ENCODE peak calls at places on chromosomes 1 and 21, in five cellular contexts. S is A549, R is heart left ventricle, H is GM12878, T is IMR-90. G is an unnamed sample.
A peak's percentile ranks its signal among the peaks of the same experiment; 100 is the strongest.

GRCh38 chr1:243266231-243266630 is 10.4 kb downstream of the SDCCAG8 start:
- ATAC-seq in S (no peak), R (no peak), H (no peak), T (no peak), G (no peak)

GRCh38 chr1:110098222-110099026 is 13.8 kb upstream of the UBL4B start:
- ATAC-seq in S (peak; percentile 35), R (no peak), H (no peak), T (no peak), G (no peak)

GRCh38 chr1:223479261-223479660 is 86.0 kb downstream of the CCDC185 start:
- ATAC-seq in S (peak; percentile 45), R (no peak), H (peak; percentile 18), T (no peak), G (no peak)

GRCh38 chr1:173276922-173277800 is 70.0 kb upstream of the TNFSF4 start:
- ATAC-seq in S (no peak), R (no peak), H (peak; percentile 98), T (no peak), G (no peak)

GRCh38 chr21:28871388-28872015 is 121.2 kb downstream of the LTN1 start:
- ATAC-seq in S (no peak), R (no peak), H (no peak), T (peak; percentile 91), G (no peak)

GRCh38 chr1:182927693-182928433 is 25.1 kb downstream of the SHCBP1L start:
- ATAC-seq in S (no peak), R (no peak), H (peak; percentile 98), T (no peak), G (no peak)

GRCh38 chr1:162372159-162373071 is 4.2 kb downstream of the SPATA46 start:
- ATAC-seq in S (no peak), R (peak; percentile 28), H (peak; percentile 50), T (no peak), G (no peak)

GRCh38 chr1:72063364-72063763 is 219.0 kb downstream of the NEGR1 start:
- ATAC-seq in S (no peak), R (no peak), H (no peak), T (no peak), G (no peak)

GRCh38 chr1:212379366-212379765 is 35.3 kb downstream of the PACC1 start:
- ATAC-seq in S (no peak), R (no peak), H (no peak), T (no peak), G (no peak)

GRCh38 chr1:101081496-101082282 is 56.1 kb upstream of the DPH5 start:
- ATAC-seq in S (no peak), R (no peak), H (peak; percentile 82), T (no peak), G (no peak)

GRCh38 chr1:221022331-221022730 is 143.1 kb downstream of the HLX start:
- ATAC-seq in S (no peak), R (no peak), H (no peak), T (no peak), G (no peak)

GRCh38 chr1:151370211-151370911 is 2.1 kb downstream of the SELENBP1 start:
- ATAC-seq in S (no peak), R (peak; percentile 38), H (no peak), T (no peak), G (no peak)

GRCh38 chr1:93814795-93815737 is 63.9 kb downstream of the DNTTIP2 start:
- ATAC-seq in S (no peak), R (no peak), H (no peak), T (no peak), G (no peak)

GRCh38 chr1:117009132-117009531 is 7.6 kb downstream of the CD101 start:
- ATAC-seq in S (no peak), R (no peak), H (peak; percentile 64), T (no peak), G (no peak)

GRCh38 chr1:84834419-84835064 is 58.5 kb downstream of the LPAR3 start:
- ATAC-seq in S (peak; percentile 56), R (no peak), H (no peak), T (peak; percentile 66), G (no peak)

GRCh38 chr1:229155472-229155871 is 115.4 kb upstream of the RAB4A start:
- ATAC-seq in S (no peak), R (peak; percentile 64), H (no peak), T (no peak), G (no peak)

GRCh38 chr1:19458815-19459417 is 26.4 kb downstream of the CAPZB start:
- ATAC-seq in S (no peak), R (peak; percentile 71), H (no peak), T (no peak), G (no peak)

GRCh38 chr1:226871636-226872327 is 1.4 kb downstream of the PSEN2 start:
- ATAC-seq in S (no peak), R (no peak), H (no peak), T (no peak), G (no peak)

GRCh38 chr1:9784508-9785133 is 39.1 kb downstream of the CLSTN1 start:
- ATAC-seq in S (peak; percentile 72), R (no peak), H (peak; percentile 28), T (peak; percentile 66), G (no peak)

GRCh38 chr1:207925210-207925609 is 14.3 kb upstream of the CD34 start:
- ATAC-seq in S (no peak), R (peak; percentile 54), H (no peak), T (peak; percentile 49), G (peak; percentile 67)

GRCh38 chr21:22374218-22374969 is 1376.2 kb downstream of the NCAM2 start:
- ATAC-seq in S (no peak), R (no peak), H (no peak), T (no peak), G (no peak)

GRCh38 chr1:165598676-165599059 is 32.4 kb upstream of the MGST3 start:
- ATAC-seq in S (no peak), R (no peak), H (no peak), T (no peak), G (no peak)

GRCh38 chr1:23148084-23148483 is 20.6 kb downstream of the LUZP1 start:
- ATAC-seq in S (no peak), R (no peak), H (peak; percentile 54), T (no peak), G (no peak)

GRCh38 chr1:233240839-233241682 is 54.5 kb downstream of the PCNX2 start:
- ATAC-seq in S (peak; percentile 91), R (peak; percentile 90), H (peak; percentile 96), T (peak; percentile 71), G (peak; percentile 69)

GRCh38 chr1:10616696-10617095 is 141.9 kb downstream of the PEX14 start:
- ATAC-seq in S (no peak), R (no peak), H (no peak), T (no peak), G (no peak)

GRCh38 chr1:119080586-119080985 is 59.9 kb downstream of the WARS2 start:
- ATAC-seq in S (no peak), R (peak; percentile 57), H (no peak), T (peak; percentile 96), G (peak; percentile 48)

GRCh38 chr1:115682792-115683191 is 41.0 kb downstream of the VANGL1 start:
- ATAC-seq in S (no peak), R (no peak), H (no peak), T (no peak), G (no peak)

GRCh38 chr1:178408869-178409268 is 87.9 kb downstream of the CLEC20A start:
- ATAC-seq in S (no peak), R (no peak), H (no peak), T (no peak), G (no peak)

GRCh38 chr1:24364975-24365678 is 46.0 kb downstream of the GRHL3 start:
- ATAC-seq in S (peak; percentile 90), R (peak; percentile 39), H (peak; percentile 67), T (peak; percentile 87), G (peak; percentile 80)

GRCh38 chr1:158022554-158023278 is 29.3 kb downstream of the KIRREL1 start:
- ATAC-seq in S (no peak), R (peak; percentile 21), H (no peak), T (no peak), G (peak; percentile 52)

GRCh38 chr1:34578306-34578705 is 176.5 kb upstream of the GJB5 start:
- ATAC-seq in S (no peak), R (no peak), H (no peak), T (no peak), G (no peak)

GRCh38 chr1:43614211-43614610 is 35.7 kb upstream of the KDM4A start:
- ATAC-seq in S (no peak), R (no peak), H (no peak), T (no peak), G (no peak)
- TF ChIP-seq POLR2A in S (no peak), R (no peak), H (no peak), T (no peak), G (no peak)

GRCh38 chr1:185316163-185317033 is 645 bp downstream of the IVNS1ABP start:
- ATAC-seq in S (peak; percentile 85), R (peak; percentile 89), H (peak; percentile 77), T (peak; percentile 75), G (peak; percentile 86)
- TF ChIP-seq POLR2A in S (no peak), R (peak; percentile 32), H (peak; percentile 72), T (peak; percentile 89), G (no peak)

GRCh38 chr1:198660341-198661056 is 21.7 kb downstream of the PTPRC start:
- ATAC-seq in S (no peak), R (no peak), H (peak; percentile 24), T (no peak), G (no peak)
- TF ChIP-seq POLR2A in S (no peak), R (no peak), H (no peak), T (no peak), G (no peak)

DNA sequence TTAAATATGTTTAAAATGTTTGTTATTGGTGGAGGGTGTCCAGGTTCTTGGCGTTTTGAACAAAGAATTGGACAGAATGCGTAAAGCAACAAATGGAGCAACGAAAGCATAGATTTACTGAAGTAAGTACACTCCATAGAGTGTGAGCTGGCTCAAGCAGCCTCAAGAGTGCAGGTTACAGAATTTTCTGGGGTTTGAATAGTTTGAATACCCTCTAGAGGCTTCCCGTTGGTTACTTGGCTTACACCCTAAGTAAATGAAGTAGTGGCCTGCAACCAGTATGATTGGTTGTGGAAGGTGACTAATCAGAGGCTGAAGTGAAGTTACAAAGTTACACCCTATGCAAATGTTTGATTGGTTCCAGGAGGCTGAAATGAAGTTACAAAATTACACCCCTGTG is 10.8 kb downstream of the TCEANC2 start:
- ATAC-seq in S (no peak), R (no peak), H (no peak), T (no peak), G (no peak)
- TF ChIP-seq POLR2A in S (no peak), R (no peak), H (no peak), T (no peak), G (no peak)